ENCODE peak calls at places on chromosomes 5 and 9, in seven cellular contexts. G is HCT116, D is body of pancreas, W is foreskin fibroblast, R is neural progenitor cell, X is endothelial cell, Y is progenitor cell of endocrine pancreas. M is an unnamed sample.

GRCh38 chr5:59724482-59725392 is 168.8 kb downstream of the PDE4D start:
- DNase-seq in W (peak), R (peak), G (peak), D (peak), X (peak), Y (no peak), M (peak)

GRCh38 chr9:134188421-134189166 is 24.2 kb upstream of the RNU6ATAC start:
- DNase-seq in R (no peak), W (no peak), D (no peak), G (no peak), Y (no peak), X (no peak), M (no peak)

GRCh38 chr5:67272453-67273130 is 76.0 kb upstream of the CD180 start:
- DNase-seq in R (no peak), X (no peak), W (no peak), G (no peak), D (no peak), Y (no peak), M (no peak)

GRCh38 chr9:129432671-129433154 is 188.2 kb downstream of the C9orf50 start:
- DNase-seq in D (peak), R (no peak), Y (no peak), W (no peak), G (no peak), X (no peak), M (no peak)

GRCh38 chr9:136644593-136645342 is 17.9 kb upstream of the EGFL7 start:
- DNase-seq in R (peak), X (peak), G (peak), D (no peak), Y (peak), W (peak), M (peak)

GRCh38 chr5:143217804-143218160 is 185.7 kb downstream of the NR3C1 start:
- DNase-seq in R (no peak), Y (no peak), X (no peak), D (no peak), W (no peak), G (no peak), M (no peak)

GRCh38 chr5:140565024-140565779 is 574 bp downstream of the SLC35A4 start:
- DNase-seq in D (no peak), R (no peak), G (no peak), X (no peak), W (no peak), Y (no peak), M (no peak)

GRCh38 chr9:138100711-138101349 is 223.2 kb downstream of the CACNA1B start:
- DNase-seq in D (no peak), W (no peak), X (peak), G (no peak), R (peak), Y (no peak), M (no peak)

GRCh38 chr5:156497816-156498215 is 170.9 kb downstream of the SGCD start:
- DNase-seq in X (no peak), G (no peak), Y (no peak), W (no peak), R (no peak), D (no peak), M (peak)

GRCh38 chr9:97820373-97820772 is 32.7 kb upstream of the FOXE1 start:
- DNase-seq in R (no peak), D (no peak), W (no peak), Y (no peak), X (no peak), G (no peak), M (no peak)

GRCh38 chr9:36163049-36163839 is 5.9 kb upstream of the CCIN start:
- DNase-seq in G (no peak), W (peak), X (peak), D (peak), Y (no peak), R (peak), M (no peak)

GRCh38 chr5:7794301-7794700 is 56.6 kb downstream of the CFAP90 start:
- DNase-seq in Y (no peak), W (no peak), D (no peak), G (no peak), R (peak), X (no peak), M (peak)

GRCh38 chr9:88267283-88267682 is 121.0 kb upstream of the SPIN1 start:
- DNase-seq in G (no peak), Y (no peak), X (no peak), W (no peak), R (no peak), D (no peak), M (no peak)

GRCh38 chr5:174409070-174409469 is 315.3 kb upstream of the MSX2 start:
- DNase-seq in G (no peak), Y (no peak), D (no peak), R (no peak), W (no peak), X (no peak), M (no peak)

GRCh38 chr5:146466521-146467349 is 19.6 kb downstream of the TCERG1 start:
- DNase-seq in Y (no peak), G (no peak), D (no peak), R (peak), X (no peak), W (no peak), M (no peak)

GRCh38 chr5:116564756-116565593 is 9.6 kb downstream of the SEMA6A start:
- DNase-seq in G (no peak), D (peak), X (no peak), W (no peak), Y (no peak), R (no peak), M (no peak)

GRCh38 chr9:100099722-100100042 is 639 bp downstream of the INVS start:
- DNase-seq in X (no peak), W (no peak), D (peak), Y (no peak), R (peak), G (peak), M (peak)

GRCh38 chr9:130137870-130138653 is 34.1 kb upstream of the NCS1 start:
- DNase-seq in D (peak), Y (no peak), G (no peak), X (no peak), R (peak), W (peak), M (no peak)

GRCh38 chr5:135880801-135881200 is 14.8 kb downstream of the IL9 start:
- DNase-seq in R (no peak), W (no peak), Y (no peak), X (no peak), D (no peak), G (no peak), M (no peak)

GRCh38 chr5:142821733-142822487 is 51.7 kb downstream of the ARHGAP26 start:
- DNase-seq in G (peak), Y (no peak), R (no peak), W (peak), D (no peak), X (no peak), M (no peak)

GRCh38 chr5:114332925-114333324 is 28.9 kb upstream of the KCNN2 start:
- DNase-seq in X (no peak), D (no peak), R (no peak), G (no peak), W (no peak), Y (no peak), M (no peak)

GRCh38 chr5:131281133-131281867 is 17.4 kb downstream of the CDC42SE2 start:
- DNase-seq in Y (no peak), X (no peak), D (no peak), W (no peak), R (no peak), G (no peak), M (peak)

GRCh38 chr9:120436937-120437592 is 142.9 kb downstream of the CDK5RAP2 start:
- DNase-seq in W (peak), X (no peak), Y (no peak), D (peak), R (no peak), G (no peak), M (no peak)

GRCh38 chr5:176794509-176794908 is 15.8 kb upstream of the UNC5A start:
- DNase-seq in W (no peak), G (no peak), Y (no peak), X (no peak), D (no peak), R (no peak), M (no peak)

GRCh38 chr9:110157812-110158629 is 49.9 kb downstream of the C9orf152 start:
- DNase-seq in D (no peak), X (no peak), G (no peak), W (no peak), Y (no peak), R (no peak), M (no peak)

GRCh38 chr5:162593881-162594280 is 526.3 kb downstream of the GABRG2 start:
- DNase-seq in W (no peak), R (no peak), D (no peak), X (no peak), G (no peak), Y (no peak), M (no peak)
- TF ChIP-seq CTCF in W (no peak), R (peak), D (no peak), X (peak), G (peak), Y (peak), M (peak)

DNA sequence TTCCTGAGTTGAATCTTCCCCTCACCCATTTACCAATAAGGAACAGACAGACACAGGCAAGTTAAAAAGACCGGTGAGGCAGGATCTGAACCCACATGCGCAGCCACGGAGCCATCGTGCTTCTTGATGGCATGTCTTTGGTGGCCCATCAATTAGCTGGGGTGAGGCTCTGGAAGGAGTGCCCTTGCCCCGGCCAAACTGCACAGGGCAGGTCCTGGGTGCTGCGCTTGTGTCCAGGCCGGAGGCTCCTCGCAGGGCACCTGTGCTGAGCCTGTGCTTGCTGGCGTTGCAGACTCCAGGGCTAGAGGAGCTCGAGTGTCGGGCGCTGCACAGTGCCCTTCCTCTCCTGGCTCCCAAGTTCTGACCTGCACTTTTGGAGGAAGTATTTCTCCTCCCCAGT is 66.4 kb downstream of the PSMB7 start:
- DNase-seq in W (no peak), Y (no peak), G (no peak), R (no peak), D (no peak), X (no peak), M (peak)
- TF ChIP-seq CTCF in W (no peak), Y (no peak), G (no peak), R (no peak), D (no peak), X (no peak), M (no peak)

DNA sequence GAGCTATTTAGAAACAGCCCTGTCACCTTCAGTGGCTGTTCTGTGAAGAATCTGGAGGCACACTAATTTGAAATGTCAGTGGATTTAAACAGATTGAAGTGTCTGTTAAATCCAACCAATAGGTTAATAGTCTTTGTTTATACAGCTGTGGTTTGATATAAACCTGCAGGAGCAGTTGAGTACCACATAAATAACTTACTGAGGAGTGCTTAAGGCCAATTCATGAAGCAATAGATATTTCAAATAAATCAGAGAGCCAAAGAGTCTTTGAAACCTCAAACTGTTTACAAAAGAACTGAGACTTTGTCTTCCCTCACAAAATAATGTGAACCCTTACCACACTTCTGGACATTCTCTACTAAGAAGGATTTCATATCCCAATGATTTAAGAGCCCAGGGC is 111.9 kb downstream of the FEM1C start:
- DNase-seq in X (no peak), R (no peak), D (no peak), G (no peak), W (no peak), Y (no peak), M (no peak)
- TF ChIP-seq CTCF in X (no peak), R (no peak), D (no peak), G (no peak), W (no peak), Y (no peak), M (no peak)

GRCh38 chr5:53871050-53871449 is 310.6 kb downstream of the NDUFS4 start:
- DNase-seq in D (no peak), W (no peak), R (no peak), X (no peak), Y (no peak), G (peak), M (no peak)

GRCh38 chr5:53877243-53877642 is 316.8 kb downstream of the NDUFS4 start:
- DNase-seq in Y (no peak), W (peak), G (no peak), D (no peak), X (no peak), R (no peak), M (no peak)

GRCh38 chr5:53878015-53878414 is 317.6 kb downstream of the NDUFS4 start:
- DNase-seq in X (no peak), Y (no peak), D (no peak), W (no peak), G (no peak), R (no peak), M (no peak)

GRCh38 chr5:53871772-53872171 is 311.3 kb downstream of the NDUFS4 start:
- DNase-seq in G (no peak), W (no peak), R (no peak), X (no peak), Y (no peak), D (no peak), M (no peak)

GRCh38 chr5:53874409-53874808 is 314.0 kb downstream of the NDUFS4 start:
- DNase-seq in R (no peak), W (peak), D (no peak), G (no peak), Y (no peak), X (no peak), M (no peak)
- TF ChIP-seq CTCF in R (no peak), W (peak), D (no peak), G (peak), Y (no peak), X (no peak), M (no peak)

M was measured in GM13977.